ENCODE peak calls at places on chromosomes 13 and 19, in four cellular contexts. P is cardiac muscle cell, E is body of pancreas, J is psoas muscle. H is an unnamed sample. For H3K4me1, the result is how much of the 10 kb centered on the place peaks cover.

GRCh38 chr13:111941845-111942447 is 125.0 kb upstream of the SOX1 start:
- DNase-seq in J (no peak), P (no peak), E (no peak), H (no peak)

GRCh38 chr13:33015791-33016323 is 366 bp upstream of the KL start:
- DNase-seq in E (peak), J (no peak), P (no peak), H (no peak)

GRCh38 chr13:111946214-111946613 is 120.7 kb upstream of the SOX1 start:
- DNase-seq in E (no peak), J (no peak), P (no peak), H (no peak)

GRCh38 chr19:49875801-49876421 is 1.2 kb downstream of the AKT1S1 start:
- DNase-seq in E (no peak), J (peak), P (peak), H (peak)

GRCh38 chr13:72194531-72194930 is 327.5 kb upstream of the DACH1 start:
- DNase-seq in J (no peak), P (no peak), E (peak), H (no peak)

GRCh38 chr13:70541451-70541850 is 433.2 kb upstream of the KLHL1 start:
- DNase-seq in J (no peak), E (no peak), P (no peak), H (no peak)

GRCh38 chr19:1173160-1173844 is 766 bp downstream of the SBNO2 start:
- DNase-seq in E (no peak), J (peak), P (no peak), H (no peak)

GRCh38 chr19:51354103-51354741 is 12.0 kb downstream of the ETFB start:
- DNase-seq in J (no peak), E (no peak), P (no peak), H (no peak)

GRCh38 chr13:95524270-95524901 is 28.1 kb upstream of the CLDN10 start:
- DNase-seq in J (no peak), P (peak), E (no peak), H (no peak)

GRCh38 chr13:96200810-96201209 is 110.9 kb downstream of the HS6ST3 start:
- DNase-seq in E (no peak), P (no peak), J (no peak), H (no peak)

GRCh38 chr13:109140777-109141354 is 511.5 kb downstream of the MYO16 start:
- DNase-seq in P (no peak), E (no peak), J (no peak), H (no peak)

GRCh38 chr13:41649659-41650058 is 192.3 kb downstream of the RGCC start:
- DNase-seq in P (peak), J (no peak), E (no peak), H (no peak)

GRCh38 chr19:41918653-41919244 is 9.5 kb downstream of the ERFL start:
- DNase-seq in J (no peak), E (no peak), P (no peak), H (no peak)

GRCh38 chr19:55384576-55385235 is 614 bp upstream of the TMEM238 start:
- DNase-seq in P (no peak), E (no peak), J (peak), H (peak)

GRCh38 chr13:113116206-113116800 is 6.3 kb upstream of the F10 start:
- DNase-seq in E (no peak), J (no peak), P (no peak), H (no peak)

GRCh38 chr13:107258599-107259187 is 690.8 kb upstream of the ARGLU1 start:
- DNase-seq in E (no peak), J (no peak), P (no peak), H (no peak)

GRCh38 chr19:55600336-55601028 is 394 bp downstream of the ZNF524 start:
- DNase-seq in E (no peak), P (no peak), J (no peak), H (no peak)

GRCh38 chr13:112136095-112136494 is 69.1 kb downstream of the SOX1 start:
- DNase-seq in J (no peak), P (no peak), E (no peak), H (no peak)

GRCh38 chr19:8392017-8392591 is 1.9 kb downstream of the RAB11B start:
- DNase-seq in J (peak), E (peak), P (peak), H (no peak)

GRCh38 chr13:67204731-67205130 is 25.4 kb downstream of the PCDH9 start:
- DNase-seq in J (no peak), E (no peak), P (peak), H (no peak)

GRCh38 chr13:36526897-36527296 is 94.6 kb downstream of the CCNA1 start:
- DNase-seq in J (no peak), P (no peak), E (no peak), H (no peak)

GRCh38 chr13:39510296-39510695 is 92.7 kb downstream of the LHFPL6 start:
- DNase-seq in E (no peak), J (no peak), P (no peak), H (no peak)

GRCh38 chr13:33832872-33833271 is 14.9 kb downstream of the RFC3 start:
- DNase-seq in J (no peak), P (no peak), E (no peak), H (no peak)

GRCh38 chr19:19642506-19643157 is 825 bp downstream of the GMIP start:
- DNase-seq in J (no peak), E (no peak), P (peak), H (no peak)

GRCh38 chr19:15332311-15332996 is at the start of gene BRD4:
- DNase-seq in P (peak), J (peak), E (peak), H (peak)

GRCh38 chr19:46376241-46377153 is 29.6 kb downstream of the PPP5C start:
- DNase-seq in E (no peak), P (no peak), J (no peak), H (no peak)

GRCh38 chr13:94050686-94051085 is 428.8 kb downstream of the DCT start:
- DNase-seq in J (no peak), P (no peak), E (no peak), H (no peak)

DNA sequence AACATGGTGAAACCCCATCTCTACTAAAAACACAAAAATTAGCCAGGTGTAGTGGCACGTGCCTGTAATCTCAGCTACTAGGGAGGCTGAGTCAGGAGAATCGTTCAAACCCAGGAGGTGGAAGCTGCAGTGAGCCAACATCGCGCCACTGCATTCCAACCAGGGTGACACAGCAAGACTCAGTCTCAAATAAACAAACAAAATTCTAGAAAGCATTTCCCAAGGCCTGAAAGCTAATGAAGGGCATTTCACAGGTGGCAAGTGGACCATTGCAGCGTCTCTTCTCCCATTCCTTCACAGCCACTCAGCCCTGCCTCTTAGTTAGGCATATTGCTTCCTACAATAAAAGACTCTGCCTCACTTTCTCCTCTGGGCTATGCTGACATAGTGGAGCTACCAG is 13.5 kb upstream of the RXFP2 start:
- DNase-seq in J (no peak), P (no peak), E (no peak), H (no peak)
- H3K27ac ChIP-seq in J (no peak), P (no peak), E (no peak), H (no peak)

GRCh38 chr13:30696278-30697176 is 38.8 kb upstream of the ALOX5AP start:
- DNase-seq in P (peak), J (peak), E (no peak), H (no peak)

GRCh38 chr13:30698488-30699005 is 36.8 kb upstream of the ALOX5AP start:
- DNase-seq in P (no peak), J (no peak), E (no peak), H (no peak)

GRCh38 chr13:30698023-30698422 is 37.3 kb upstream of the ALOX5AP start:
- DNase-seq in P (peak), E (no peak), J (no peak), H (no peak)

GRCh38 chr13:30700364-30700763 is 35.0 kb upstream of the ALOX5AP start:
- DNase-seq in J (no peak), P (no peak), E (no peak), H (no peak)

GRCh38 chr13:30697177-30697953 is 38.0 kb upstream of the ALOX5AP start:
- DNase-seq in E (no peak), J (no peak), P (no peak), H (no peak)
- H3K4me1 ChIP-seq in E (under half), J (under half), P (under half), H (under half)

GRCh38 chr19:16824658-16825311 is 4.4 kb upstream of the SIN3B start:
- DNase-seq in J (no peak), P (peak), E (no peak), H (no peak)
- H3K27ac ChIP-seq in J (peak), P (no peak), E (no peak), H (no peak)

GRCh38 chr19:29680447-29680846 is 15.2 kb downstream of the PLEKHF1 start:
- DNase-seq in E (no peak), J (peak), P (no peak), H (peak)

GRCh38 chr19:29680937-29681336 is 15.7 kb downstream of the PLEKHF1 start:
- DNase-seq in J (no peak), E (no peak), P (no peak), H (no peak)

GRCh38 chr19:29678484-29679106 is 13.3 kb downstream of the PLEKHF1 start:
- DNase-seq in E (peak), P (no peak), J (peak), H (no peak)

GRCh38 chr19:29681422-29682235 is 16.4 kb downstream of the PLEKHF1 start:
- DNase-seq in P (peak), E (no peak), J (peak), H (no peak)

GRCh38 chr19:29679598-29680210 is 14.4 kb downstream of the PLEKHF1 start:
- DNase-seq in E (no peak), J (no peak), P (no peak), H (no peak)
- H3K4me1 ChIP-seq in E (under half), J (half or more), P (under half), H (half or more)

DNA sequence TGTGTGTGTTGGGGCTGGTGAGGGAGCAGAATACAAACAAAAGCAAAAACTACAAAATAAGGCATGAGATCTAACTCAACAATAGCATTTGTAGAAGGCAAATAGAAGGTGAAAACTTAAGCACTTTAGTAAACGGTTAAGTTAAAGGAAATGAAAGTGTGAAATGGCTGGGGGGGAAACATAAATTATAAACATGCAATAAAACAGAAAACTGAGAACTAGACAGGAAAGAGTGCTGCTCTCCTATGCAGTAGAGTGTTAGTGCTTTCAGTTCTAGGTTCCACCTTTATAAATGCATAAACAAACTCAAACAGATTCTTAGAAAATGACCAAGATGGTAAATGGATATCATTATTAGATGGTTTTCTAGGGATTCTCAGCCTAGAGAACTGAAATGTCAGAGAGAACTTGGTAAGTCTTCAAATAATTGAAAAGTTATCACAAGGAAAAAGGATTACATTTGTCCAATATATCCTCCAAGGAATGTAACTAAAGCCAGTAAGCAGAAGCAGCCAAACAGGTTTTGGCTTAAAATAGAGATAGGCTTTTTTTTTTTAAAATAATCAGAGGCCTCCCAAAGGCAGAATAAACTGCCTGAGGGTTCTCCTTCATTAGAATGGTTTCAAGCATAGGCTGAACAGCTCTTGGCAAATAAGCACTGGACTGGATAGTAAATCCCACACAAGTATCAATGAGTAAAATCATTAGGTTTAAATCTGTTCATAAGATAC is 23.3 kb downstream of the RBM26 start:
- DNase-seq in E (no peak), P (no peak), J (no peak), H (no peak)
- H3K27ac ChIP-seq in E (no peak), P (no peak), J (no peak), H (no peak)

GRCh38 chr19:18229474-18229873 is 3.2 kb upstream of the PDE4C start:
- DNase-seq in J (no peak), E (no peak), P (no peak), H (no peak)
- H3K4me1 ChIP-seq in J (under half), E (under half), P (under half), H (under half)

H was measured in naive thymus-derived CD4-positive, alpha-beta T cell.